ENCODE peak calls at places on chromosomes 12 and 14, in eight cellular contexts. O is NCI-H1105; V is CD8-positive, alpha-beta T cell; U is AG09309; Z is A172; Q is foreskin fibroblast; M is astrocyte of the spinal cord; A is endothelial cell. W is an unnamed sample.

GRCh38 chr14:89851031-89851430 is 103.5 kb downstream of the EFCAB11 start:
- DNase-seq in O (peak), V (no peak), U (no peak), Z (no peak), Q (no peak), M (no peak), A (no peak), W (no peak)

GRCh38 chr14:91216731-91217226 is 27.7 kb downstream of the GPR68 start:
- DNase-seq in O (no peak), V (no peak), U (no peak), Z (no peak), Q (no peak), M (no peak), A (no peak), W (no peak)

GRCh38 chr14:65993103-65993502 is 493.1 kb upstream of the CCDC196 start:
- DNase-seq in O (no peak), V (no peak), U (no peak), Z (no peak), Q (no peak), M (no peak), A (no peak), W (peak)

GRCh38 chr12:124387510-124387855 is 92.6 kb downstream of the RFLNA start:
- DNase-seq in O (no peak), V (no peak), U (no peak), Z (no peak), Q (no peak), M (no peak), A (no peak), W (no peak)

GRCh38 chr12:52539024-52539820 is 13.7 kb downstream of the KRT71 start:
- DNase-seq in O (peak), V (no peak), U (peak), Z (peak), Q (peak), M (peak), A (no peak), W (no peak)

GRCh38 chr14:20469242-20469889 is at the start of gene PNP:
- DNase-seq in O (peak), V (peak), U (peak), Z (peak), Q (peak), M (peak), A (peak), W (peak)

GRCh38 chr12:2673966-2674810 is 120.6 kb upstream of the FKBP4 start:
- DNase-seq in O (no peak), V (no peak), U (no peak), Z (no peak), Q (no peak), M (no peak), A (peak), W (no peak)

GRCh38 chr14:105151838-105152793 is 16.5 kb downstream of the JAG2 start:
- DNase-seq in O (no peak), V (no peak), U (no peak), Z (no peak), Q (no peak), M (no peak), A (no peak), W (no peak)

GRCh38 chr12:111184161-111184560 is 184.7 kb downstream of the PHETA1 start:
- DNase-seq in O (no peak), V (no peak), U (no peak), Z (no peak), Q (no peak), M (no peak), A (no peak), W (no peak)

GRCh38 chr14:76599556-76599955 is 161.7 kb upstream of the VASH1 start:
- DNase-seq in O (no peak), V (no peak), U (no peak), Z (no peak), Q (no peak), M (no peak), A (no peak), W (no peak)

GRCh38 chr12:113874326-113874725 is 91.8 kb downstream of the RBM19 start:
- DNase-seq in O (no peak), V (no peak), U (no peak), Z (no peak), Q (no peak), M (no peak), A (no peak), W (no peak)

GRCh38 chr14:36222337-36222736 is 45.8 kb upstream of the PTCSC3 start:
- DNase-seq in O (no peak), V (no peak), U (no peak), Z (no peak), Q (no peak), M (no peak), A (no peak), W (no peak)

GRCh38 chr14:55699131-55700057 is 119.4 kb downstream of the KTN1 start:
- DNase-seq in O (no peak), V (no peak), U (peak), Z (peak), Q (peak), M (peak), A (no peak), W (no peak)

GRCh38 chr12:79725987-79726386 is 35.2 kb upstream of the PAWR start:
- DNase-seq in O (no peak), V (no peak), U (peak), Z (peak), Q (peak), M (peak), A (no peak), W (no peak)

GRCh38 chr14:102474934-102475333 is 34.6 kb downstream of the ANKRD9 start:
- DNase-seq in O (no peak), V (no peak), U (no peak), Z (no peak), Q (peak), M (peak), A (no peak), W (no peak)

GRCh38 chr12:95146767-95147166 is 70.5 kb downstream of the FGD6 start:
- DNase-seq in O (no peak), V (no peak), U (no peak), Z (no peak), Q (no peak), M (no peak), A (no peak), W (no peak)

GRCh38 chr12:46523863-46524770 is 151.5 kb upstream of the SLC38A2 start:
- DNase-seq in O (no peak), V (peak), U (peak), Z (peak), Q (peak), M (peak), A (no peak), W (no peak)

GRCh38 chr12:15584366-15585041 is 204.7 kb downstream of the EPS8 start:
- DNase-seq in O (peak), V (peak), U (peak), Z (peak), Q (peak), M (peak), A (no peak), W (peak)

GRCh38 chr12:100564090-100564489 is 9.4 kb upstream of the GAS2L3 start:
- DNase-seq in O (no peak), V (no peak), U (no peak), Z (no peak), Q (peak), M (no peak), A (no peak), W (no peak)

GRCh38 chr14:103739793-103740501 is 24.3 kb downstream of the ZFYVE21 start:
- DNase-seq in O (no peak), V (no peak), U (no peak), Z (no peak), Q (no peak), M (no peak), A (no peak), W (no peak)

GRCh38 chr14:60753264-60754126 is 18.9 kb downstream of the MNAT1 start:
- DNase-seq in O (no peak), V (peak), U (peak), Z (no peak), Q (no peak), M (peak), A (no peak), W (peak)

GRCh38 chr12:109727746-109728726 is 14.4 kb downstream of the FAM222A start:
- DNase-seq in O (peak), V (no peak), U (no peak), Z (no peak), Q (no peak), M (no peak), A (no peak), W (no peak)

GRCh38 chr14:95418858-95419257 is 97.6 kb downstream of the SYNE3 start:
- DNase-seq in O (no peak), V (no peak), U (no peak), Z (no peak), Q (no peak), M (no peak), A (no peak), W (no peak)

GRCh38 chr14:44339256-44339655 is 167.8 kb downstream of the FSCB start:
- DNase-seq in O (no peak), V (no peak), U (no peak), Z (no peak), Q (no peak), M (peak), A (no peak), W (no peak)

GRCh38 chr14:85060116-85060515 is 469.8 kb upstream of the FLRT2 start:
- DNase-seq in O (no peak), V (no peak), U (peak), Z (no peak), Q (peak), M (no peak), A (no peak), W (no peak)

GRCh38 chr12:1470051-1470450 is 124.3 kb downstream of the FBXL14 start:
- DNase-seq in O (no peak), V (no peak), U (no peak), Z (no peak), Q (no peak), M (no peak), A (no peak), W (no peak)

GRCh38 chr12:50224026-50224692 is 57.0 kb upstream of the CERS5 start:
- DNase-seq in O (no peak), V (peak), U (no peak), Z (peak), Q (peak), M (peak), A (no peak), W (peak)

GRCh38 chr14:104187121-104187889 is 48.9 kb downstream of the KIF26A start:
- DNase-seq in O (no peak), V (no peak), U (no peak), Z (peak), Q (no peak), M (no peak), A (no peak), W (no peak)

GRCh38 chr12:70815866-70816470 is 104.6 kb downstream of the PTPRR start:
- DNase-seq in O (no peak), V (no peak), U (no peak), Z (peak), Q (no peak), M (no peak), A (no peak), W (no peak)